ENCODE peak calls at places on chromosome 10, in nine cellular contexts. L, B, S, G, K, N, F, P and T are unnamed samples.
A peak's percentile ranks its signal among the peaks of the same experiment; 100 is the strongest.

GRCh38 chr10:124739996-124740373 is 4.2 kb downstream of the FAM53B start:
- DNase-seq in L (no peak), P (no peak), N (no peak), B (no peak), K (no peak), F (no peak), S (peak; percentile 48), G (no peak), T (no peak)

GRCh38 chr10:102344067-102344466 is 51.4 kb upstream of the NFKB2 start:
- DNase-seq in N (no peak), G (no peak), L (no peak), K (no peak), P (no peak), S (no peak), B (no peak), F (peak; percentile 47), T (no peak)

GRCh38 chr10:82497451-82497850 is 622.5 kb downstream of the NRG3 start:
- DNase-seq in P (no peak), L (no peak), F (no peak), G (no peak), S (no peak), K (no peak), B (no peak), N (no peak), T (no peak)

GRCh38 chr10:42932735-42933453 is 144.0 kb upstream of the RET start:
- DNase-seq in L (peak; percentile 58), N (no peak), F (no peak), B (no peak), K (no peak), G (no peak), S (peak; percentile 71), P (no peak), T (no peak)

GRCh38 chr10:623477-624311 is 65.8 kb downstream of the DIP2C start:
- DNase-seq in K (no peak), P (no peak), B (no peak), S (no peak), L (no peak), N (no peak), F (no peak), G (no peak), T (no peak)

GRCh38 chr10:60172363-60172990 is 217.2 kb downstream of the ANK3 start:
- DNase-seq in G (no peak), S (no peak), F (no peak), B (no peak), P (peak; percentile 22), N (no peak), L (no peak), K (no peak), T (no peak)

GRCh38 chr10:89550509-89550908 is 15.1 kb upstream of the SLC16A12 start:
- DNase-seq in N (no peak), K (no peak), F (no peak), L (no peak), B (no peak), P (no peak), S (no peak), G (no peak), T (no peak)

GRCh38 chr10:5199398-5199797 is 2.8 kb downstream of the AKR1C4 start:
- DNase-seq in F (no peak), K (no peak), S (no peak), L (no peak), P (peak; percentile 2), G (no peak), B (no peak), N (no peak), T (no peak)

GRCh38 chr10:29424017-29424416 is 135.1 kb downstream of the LYZL1 start:
- DNase-seq in S (no peak), F (no peak), L (no peak), P (no peak), B (no peak), K (no peak), G (no peak), N (no peak), T (no peak)

GRCh38 chr10:28496481-28496961 is 36.4 kb upstream of the WAC start:
- DNase-seq in G (no peak), P (peak; percentile 31), L (no peak), B (no peak), F (no peak), K (no peak), N (no peak), S (no peak), T (no peak)

GRCh38 chr10:128435811-128436210 is 309.6 kb upstream of the MKI67 start:
- DNase-seq in L (no peak), F (no peak), G (no peak), K (no peak), P (no peak), S (no peak), N (no peak), B (no peak), T (no peak)

GRCh38 chr10:85319826-85320225 is 991.4 kb downstream of the CCSER2 start:
- DNase-seq in L (no peak), B (no peak), P (no peak), G (no peak), S (no peak), F (no peak), K (no peak), N (peak; percentile 4), T (no peak)

GRCh38 chr10:87559392-87559791 is 54.7 kb downstream of the MINPP1 start:
- DNase-seq in P (no peak), F (no peak), G (no peak), S (no peak), N (no peak), L (peak; percentile 9), B (no peak), K (no peak), T (no peak)

GRCh38 chr10:22712246-22712958 is 2.0 kb downstream of the PIP4K2A start:
- DNase-seq in N (no peak), B (peak; percentile 18), G (no peak), K (no peak), F (peak; percentile 69), S (no peak), P (no peak), L (no peak), T (no peak)

GRCh38 chr10:86068532-86069337 is 297.9 kb downstream of the GRID1 start:
- DNase-seq in P (no peak), G (no peak), K (no peak), F (no peak), L (no peak), N (no peak), S (peak; percentile 4), B (no peak), T (no peak)

GRCh38 chr10:131997366-131998049 is 15.8 kb upstream of the BNIP3 start:
- DNase-seq in L (no peak), P (peak; percentile 70), F (peak; percentile 78), N (no peak), K (peak; percentile 74), G (peak; percentile 28), S (no peak), B (peak; percentile 33), T (peak; percentile 50)

GRCh38 chr10:33900591-33900990 is 566.1 kb upstream of the NRP1 start:
- DNase-seq in L (no peak), F (peak; percentile 72), B (no peak), P (no peak), G (no peak), S (no peak), N (no peak), K (peak; percentile 41), T (no peak)

GRCh38 chr10:22453948-22454347 is 108.7 kb downstream of the SPAG6 start:
- DNase-seq in K (no peak), F (no peak), N (peak; percentile 30), L (no peak), P (no peak), S (no peak), B (no peak), G (no peak), T (no peak)

GRCh38 chr10:76071638-76072317 is 640.4 kb downstream of the LRMDA start:
- DNase-seq in S (no peak), P (no peak), F (peak; percentile 40), K (peak; percentile 64), L (no peak), B (peak; percentile 86), G (no peak), N (no peak), T (no peak)

DNA sequence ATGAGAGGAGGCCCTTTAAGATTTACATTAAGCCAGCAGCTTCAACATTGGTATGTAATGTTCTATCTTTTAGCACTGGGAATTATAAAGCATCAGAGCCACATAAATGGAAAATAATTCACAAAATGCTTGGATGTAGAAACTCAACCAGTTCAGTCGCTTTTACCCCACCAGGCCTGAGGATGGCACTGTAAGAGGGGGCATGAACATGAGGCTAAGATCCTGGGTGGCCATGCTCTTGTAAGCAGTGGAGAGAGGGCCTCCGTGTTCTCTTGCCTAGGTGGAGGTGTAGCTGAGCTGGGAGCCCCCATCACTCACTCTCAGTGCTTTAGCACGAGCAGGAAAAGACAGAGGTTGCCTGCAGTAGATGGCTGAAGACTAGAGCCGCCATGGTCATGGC is 238.8 kb downstream of the FANK1 start:
- DNase-seq in K (no peak), G (no peak), S (no peak), B (no peak), L (no peak), N (no peak), P (no peak), F (peak; percentile 29), T (peak; percentile 0)
- TF ChIP-seq CTCF in K (no peak), G (no peak), S (no peak), B (peak; percentile 24), L (peak; percentile 74), N (peak; percentile 43), P (no peak), F (peak; percentile 27), T (no peak)

GRCh38 chr10:50416181-50416824 is 165.0 kb upstream of the ASAH2 start:
- DNase-seq in G (peak; percentile 19), L (no peak), P (no peak), N (peak; percentile 17), B (no peak), K (no peak), S (no peak), F (no peak), T (no peak)
- TF ChIP-seq CTCF in G (no peak), L (no peak), P (peak; percentile 47), N (peak; percentile 43), B (peak; percentile 16), K (no peak), S (no peak), F (no peak), T (no peak)

GRCh38 chr10:77715081-77715480 is 77.5 kb upstream of the KCNMA1 start:
- DNase-seq in K (no peak), G (peak; percentile 25), P (peak; percentile 30), N (no peak), S (no peak), B (no peak), F (no peak), L (no peak), T (no peak)
- TF ChIP-seq CTCF in K (no peak), G (peak; percentile 29), P (peak; percentile 65), N (peak; percentile 25), S (no peak), B (peak; percentile 19), F (no peak), L (peak; percentile 41), T (no peak)

DNA sequence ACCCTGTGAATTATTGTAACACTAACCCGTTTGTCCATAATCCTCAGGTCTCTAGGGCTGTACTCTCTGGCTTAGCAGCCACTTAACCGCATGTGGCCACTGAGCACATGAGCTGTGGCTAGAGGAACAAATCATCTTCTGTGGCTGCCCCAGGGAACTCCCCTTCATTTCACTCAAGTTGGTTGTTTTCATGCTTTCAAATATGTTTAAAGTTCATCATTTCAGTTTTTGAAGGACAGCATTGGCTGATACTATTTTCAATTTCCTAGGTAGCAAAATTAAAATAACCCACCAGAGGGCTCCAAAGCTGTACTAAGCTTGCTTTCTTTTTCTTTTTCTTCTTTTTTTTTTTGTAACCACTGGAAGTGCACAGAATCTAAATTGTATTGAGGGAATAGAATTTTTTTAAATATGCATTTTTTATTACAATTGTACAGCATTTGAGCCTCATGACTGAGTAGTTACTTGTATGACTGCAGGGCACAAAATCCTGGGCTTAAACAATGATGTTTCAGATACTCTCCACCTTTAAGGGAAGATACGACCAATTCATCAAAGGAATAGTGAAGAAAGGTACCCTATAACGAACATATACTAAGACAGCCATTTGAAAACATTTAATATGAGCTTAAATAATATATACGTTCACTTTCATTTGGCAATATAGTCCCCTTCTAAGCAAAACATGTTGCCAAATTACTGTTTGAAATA is 38.6 kb downstream of the MRC1 start:
- DNase-seq in B (peak; percentile 7), G (no peak), F (peak; percentile 41), P (no peak), S (no peak), K (no peak), L (no peak), N (peak; percentile 32), T (no peak)
- TF ChIP-seq CTCF in B (peak; percentile 39), G (peak; percentile 68), F (peak; percentile 38), P (peak; percentile 61), S (peak; percentile 18), K (peak; percentile 42), L (peak; percentile 18), N (peak; percentile 71), T (peak; percentile 48)